ENCODE peak calls at places on chromosomes 4 and X, in nine cellular contexts. E is brain microvascular endothelial cell, M is heart left ventricle, B is cardiac muscle cell, R is choroid plexus epithelial cell, Y is HCT116, K is fibroblast of pulmonary artery, W is A549, X is tibial nerve. S is an unnamed sample.

GRCh38 chr4:99945718-99946345 is 586 bp downstream of the DNAJB14 start:
- DNase-seq in Y (no peak), B (peak; percentile 47), X (no peak), K (peak; percentile 29), E (no peak), W (no peak), R (peak; percentile 43), M (no peak), S (peak; percentile 32)

GRCh38 chr4:186807131-186807530 is 83.5 kb upstream of the FAT1 start:
- DNase-seq in Y (no peak), M (no peak), E (no peak), B (no peak), W (no peak), R (no peak), X (no peak), K (no peak), S (peak; percentile 69)

GRCh38 chr4:164293776-164294175 is 460.2 kb upstream of the SMIM31 start:
- DNase-seq in Y (no peak), X (no peak), R (no peak), K (no peak), E (no peak), W (no peak), M (no peak), B (no peak), S (no peak)

GRCh38 chr4:223913-224497 is 81.3 kb downstream of the ZNF732 start:
- DNase-seq in B (no peak), M (no peak), R (no peak), Y (no peak), E (no peak), X (no peak), W (no peak), K (no peak), S (no peak)

GRCh38 chrX:23782863-23783568 is at the start of gene SAT1:
- DNase-seq in W (peak; percentile 71), K (peak; percentile 95), B (peak; percentile 100), M (peak; percentile 95), X (peak; percentile 92), R (peak; percentile 95), E (peak; percentile 90), Y (peak; percentile 86), S (peak; percentile 96)

GRCh38 chr4:6542951-6543350 is 32.0 kb upstream of the MAN2B2 start:
- DNase-seq in K (no peak), X (no peak), M (no peak), Y (no peak), B (no peak), R (no peak), W (no peak), E (no peak), S (no peak)

GRCh38 chr4:148425327-148426110 is 16.7 kb downstream of the NR3C2 start:
- DNase-seq in W (no peak), R (no peak), X (no peak), B (no peak), K (no peak), E (no peak), M (no peak), Y (no peak), S (no peak)

GRCh38 chr4:181692965-181693364 is 550.2 kb upstream of the TENM3 start:
- DNase-seq in B (no peak), R (no peak), W (no peak), X (no peak), K (no peak), M (no peak), Y (no peak), E (no peak), S (no peak)

GRCh38 chrX:146854281-146854680 is 39.7 kb upstream of the CXorf51A start:
- DNase-seq in Y (no peak), X (no peak), K (no peak), B (no peak), E (no peak), R (no peak), M (no peak), W (no peak), S (no peak)

GRCh38 chrX:129823115-129823514 is 20.6 kb downstream of the ZDHHC9 start:
- DNase-seq in W (peak; percentile 36), R (peak; percentile 66), E (no peak), X (peak; percentile 24), Y (no peak), B (peak; percentile 28), M (peak; percentile 13), K (peak; percentile 62), S (peak; percentile 34)

GRCh38 chrX:52934704-52935468 is 23.4 kb downstream of the FAM156A start:
- DNase-seq in E (peak; percentile 91), R (peak; percentile 96), M (peak; percentile 93), B (peak; percentile 89), W (peak; percentile 78), X (peak; percentile 88), Y (peak; percentile 74), K (peak; percentile 95), S (peak; percentile 95)

GRCh38 chrX:120365320-120365719 is 3.4 kb downstream of the ATP1B4 start:
- DNase-seq in W (no peak), X (no peak), R (peak; percentile 23), K (peak; percentile 11), Y (no peak), B (peak; percentile 71), M (peak; percentile 19), E (no peak), S (peak; percentile 19)

GRCh38 chr4:6324999-6325790 is 55.5 kb downstream of the WFS1 start:
- DNase-seq in X (peak; percentile 14), R (peak; percentile 16), B (no peak), K (no peak), W (no peak), E (no peak), M (peak; percentile 49), Y (no peak), S (peak; percentile 27)

GRCh38 chrX:47707031-47707780 is 48.2 kb upstream of the UXT start:
- DNase-seq in Y (no peak), K (peak; percentile 17), W (no peak), R (peak; percentile 70), M (no peak), X (no peak), B (no peak), E (peak; percentile 5), S (peak; percentile 73)

GRCh38 chrX:68365356-68365755 is 67.9 kb downstream of the OPHN1 start:
- DNase-seq in X (no peak), Y (no peak), W (no peak), K (peak; percentile 9), M (no peak), E (no peak), R (peak; percentile 29), B (no peak), S (peak; percentile 25)

GRCh38 chr4:44674471-44674870 is 3.7 kb upstream of the GUF1 start:
- DNase-seq in B (no peak), K (peak; percentile 7), M (no peak), Y (no peak), R (peak; percentile 14), W (no peak), X (no peak), E (no peak), S (no peak)

GRCh38 chrX:108312011-108312410 is 126.2 kb downstream of the COL4A6 start:
- DNase-seq in X (no peak), R (no peak), E (no peak), M (no peak), B (no peak), W (no peak), Y (no peak), K (no peak), S (peak; percentile 41)

GRCh38 chr4:135510582-135510981 is 1309.0 kb upstream of the PABPC4L start:
- DNase-seq in M (no peak), K (no peak), E (no peak), R (no peak), W (no peak), X (no peak), B (no peak), Y (no peak), S (no peak)

GRCh38 chr4:73021634-73022033 is 47.9 kb downstream of the COX18 start:
- DNase-seq in B (peak; percentile 58), E (peak; percentile 54), M (no peak), K (peak; percentile 79), Y (peak; percentile 22), R (peak; percentile 87), W (peak; percentile 17), X (no peak), S (peak; percentile 46)
- TF ChIP-seq CTCF in B (peak; percentile 49), E (peak; percentile 61), M (no peak), K (peak; percentile 53), Y (no peak), R (peak; percentile 65), W (peak; percentile 61), X (no peak), S (peak; percentile 45)

GRCh38 chr4:76996445-76996844 is 46.9 kb downstream of the SEPTIN11 start:
- DNase-seq in E (no peak), Y (no peak), R (no peak), B (no peak), M (no peak), K (no peak), X (no peak), W (no peak), S (no peak)
- H3K4me3 ChIP-seq in E (no peak overlapping the region), Y (no peak overlapping the region), R (no peak overlapping the region), B (no peak overlapping the region), M (no peak overlapping the region), K (no peak overlapping the region), X (no peak overlapping the region), W (no peak overlapping the region), S (no peak overlapping the region)

GRCh38 chr4:38760915-38761314 is 21.9 kb downstream of the TLR10 start:
- DNase-seq in E (no peak), X (no peak), M (no peak), Y (no peak), B (no peak), W (no peak), K (no peak), R (no peak), S (no peak)
- TF ChIP-seq CTCF in E (no peak), X (no peak), M (no peak), Y (no peak), B (no peak), W (no peak), K (no peak), R (no peak), S (no peak)

GRCh38 chr4:70559216-70559830 is 32.7 kb upstream of the AMBN start:
- DNase-seq in E (peak; percentile 28), R (peak; percentile 70), X (peak; percentile 67), W (peak; percentile 42), Y (peak; percentile 35), B (peak; percentile 59), M (peak; percentile 10), K (peak; percentile 62), S (peak; percentile 53)
- H3K4me3 ChIP-seq in E (no peak overlapping the region), R (no peak overlapping the region), X (no peak overlapping the region), W (no peak overlapping the region), Y (no peak overlapping the region), B (no peak overlapping the region), M (no peak overlapping the region), K (no peak overlapping the region), S (no peak overlapping the region)